ENCODE peak calls at places on chromosomes 13 and 19, in four cellular contexts. B is AG09319, P is body of pancreas, D is testis. G is an unnamed sample.

GRCh38 chr19:8537099-8537498 is 23.1 kb upstream of the ZNF414 start:
- DNase-seq in B (no peak), P (no peak), D (no peak), G (no peak)

GRCh38 chr19:14139944-14140343 is 3.6 kb upstream of the ASF1B start:
- DNase-seq in B (no peak), P (no peak), D (no peak), G (peak; percentile 26)

GRCh38 chr19:23415561-23416191 is 20.4 kb upstream of the ZNF91 start:
- DNase-seq in B (no peak), P (no peak), D (peak; percentile 63), G (peak; percentile 61)

GRCh38 chr19:32238076-32238475 is 107.3 kb upstream of the ZNF507 start:
- DNase-seq in B (no peak), P (no peak), D (no peak), G (no peak)

GRCh38 chr13:96744665-96745331 is 249.5 kb downstream of the OXGR1 start:
- DNase-seq in B (no peak), P (no peak), D (no peak), G (no peak)

GRCh38 chr19:797528-798414 is 519 bp downstream of the PTBP1 start:
- DNase-seq in B (peak; percentile 68), P (peak; percentile 92), D (peak; percentile 83), G (peak; percentile 76)

GRCh38 chr19:38975214-38975860 is at the start of gene FBXO17:
- DNase-seq in B (no peak), P (peak; percentile 48), D (peak; percentile 49), G (peak; percentile 39)

GRCh38 chr13:85650613-85651012 is 148.6 kb downstream of the SLITRK6 start:
- DNase-seq in B (no peak), P (no peak), D (no peak), G (no peak)

GRCh38 chr13:48412881-48413351 is at the start of gene LPAR6:
- DNase-seq in B (no peak), P (no peak), D (no peak), G (no peak)

GRCh38 chr19:9869008-9869617 is 34.0 kb downstream of the PIN1 start:
- DNase-seq in B (no peak), P (no peak), D (no peak), G (no peak)

GRCh38 chr19:38213911-38214625 is 10.0 kb downstream of the DPF1 start:
- DNase-seq in B (no peak), P (no peak), D (no peak), G (no peak)

GRCh38 chr13:49976314-49977258 is 20.3 kb upstream of the TRIM13 start:
- DNase-seq in B (peak; percentile 37), P (peak; percentile 76), D (peak; percentile 87), G (peak; percentile 61)

GRCh38 chr13:113584870-113585671 is 518 bp downstream of the TFDP1 start:
- DNase-seq in B (no peak), P (no peak), D (peak; percentile 22), G (no peak)

GRCh38 chr19:6357995-6358394 is 3.3 kb upstream of the CLPP start:
- DNase-seq in B (no peak), P (no peak), D (no peak), G (no peak)

GRCh38 chr13:111967572-111968201 is 99.3 kb upstream of the SOX1 start:
- DNase-seq in B (no peak), P (no peak), D (peak; percentile 49), G (no peak)

GRCh38 chr13:94959616-94960015 is 247.3 kb upstream of the SOX21 start:
- DNase-seq in B (no peak), P (no peak), D (no peak), G (no peak)

GRCh38 chr13:25037057-25037813 is 58.7 kb upstream of the PABPC3 start:
- DNase-seq in B (peak; percentile 38), P (peak; percentile 46), D (peak; percentile 75), G (peak; percentile 60)

GRCh38 chr19:38039966-38040365 is 133.0 kb downstream of the SIPA1L3 start:
- DNase-seq in B (no peak), P (no peak), D (no peak), G (no peak)

GRCh38 chr19:30631035-30631375 is 258.8 kb downstream of the ZNF536 start:
- DNase-seq in B (no peak), P (no peak), D (no peak), G (no peak)

GRCh38 chr13:46492946-46493345 is 60.0 kb upstream of the LRCH1 start:
- DNase-seq in B (no peak), P (no peak), D (no peak), G (peak; percentile 31)

GRCh38 chr13:110801044-110801443 is 87.5 kb downstream of the ING1 start:
- DNase-seq in B (no peak), P (no peak), D (no peak), G (no peak)

GRCh38 chr13:79508224-79508961 is 27.4 kb downstream of the NDFIP2 start:
- DNase-seq in B (no peak), P (no peak), D (no peak), G (no peak)

GRCh38 chr19:4061683-4062575 is 4.8 kb downstream of the ZBTB7A start:
- DNase-seq in B (no peak), P (peak; percentile 79), D (no peak), G (no peak)

GRCh38 chr19:44753619-44753931 is 5.1 kb downstream of the BCL3 start:
- DNase-seq in B (no peak), P (no peak), D (no peak), G (no peak)

GRCh38 chr19:44754743-44755066 is 6.2 kb downstream of the BCL3 start:
- DNase-seq in B (no peak), P (no peak), D (no peak), G (no peak)

GRCh38 chr19:44753932-44754742 is 5.6 kb downstream of the BCL3 start:
- DNase-seq in B (peak; percentile 67), P (peak; percentile 92), D (peak; percentile 92), G (no peak)

GRCh38 chr19:44752123-44752815 is 3.8 kb downstream of the BCL3 start:
- DNase-seq in B (no peak), P (no peak), D (no peak), G (no peak)

DNA sequence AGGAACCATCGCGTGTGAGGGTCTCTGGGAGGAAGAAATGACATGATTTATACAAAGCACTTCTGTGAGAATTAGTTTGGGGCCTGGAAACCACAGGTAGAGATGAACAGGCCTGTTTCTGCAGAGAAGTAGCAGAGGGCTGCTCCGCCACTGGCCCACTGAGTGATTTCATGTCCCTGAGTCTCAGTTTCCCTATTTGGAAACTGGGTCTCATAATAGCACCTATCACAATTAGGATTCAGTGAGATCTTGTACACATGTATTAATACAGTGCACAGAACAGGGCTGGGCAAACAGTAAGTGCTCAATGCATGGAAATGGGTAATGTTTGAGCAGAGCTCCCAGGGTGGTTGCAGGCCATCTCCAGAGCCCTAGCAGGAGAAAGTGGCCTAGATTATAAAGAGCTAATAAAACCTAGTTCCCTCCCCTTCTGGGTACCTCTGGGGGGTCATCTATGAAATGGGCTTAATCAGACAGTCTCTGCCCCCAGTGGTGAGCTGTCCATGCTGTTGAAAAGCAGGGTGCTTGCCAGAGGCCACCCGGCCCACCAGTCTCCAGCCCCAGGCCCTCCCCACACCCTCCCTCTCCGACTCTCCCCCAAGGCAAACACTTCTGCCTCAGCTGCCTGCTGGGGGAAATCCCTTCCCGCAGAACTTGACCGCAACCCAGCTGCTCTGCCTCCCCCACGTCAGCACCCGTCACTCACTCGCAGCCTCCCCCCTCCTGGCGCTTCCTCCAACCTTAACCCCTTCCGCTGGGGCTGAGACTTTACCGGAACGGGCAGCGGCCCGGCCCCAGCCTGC is 4.5 kb downstream of the BCL3 start:
- DNase-seq in B (peak; percentile 92), P (peak; percentile 90), D (peak; percentile 92), G (no peak)
- TF ChIP-seq CTCF in B (no peak), P (peak; percentile 29), D (no peak), G (peak; percentile 9)

GRCh38 chr19:54462713-54463530 is 656 bp downstream of the LENG9 start:
- DNase-seq in B (no peak), P (peak; percentile 77), D (peak; percentile 63), G (peak; percentile 36)
- TF ChIP-seq CTCF in B (peak; percentile 16), P (peak; percentile 43), D (no peak), G (peak; percentile 27)

DNA sequence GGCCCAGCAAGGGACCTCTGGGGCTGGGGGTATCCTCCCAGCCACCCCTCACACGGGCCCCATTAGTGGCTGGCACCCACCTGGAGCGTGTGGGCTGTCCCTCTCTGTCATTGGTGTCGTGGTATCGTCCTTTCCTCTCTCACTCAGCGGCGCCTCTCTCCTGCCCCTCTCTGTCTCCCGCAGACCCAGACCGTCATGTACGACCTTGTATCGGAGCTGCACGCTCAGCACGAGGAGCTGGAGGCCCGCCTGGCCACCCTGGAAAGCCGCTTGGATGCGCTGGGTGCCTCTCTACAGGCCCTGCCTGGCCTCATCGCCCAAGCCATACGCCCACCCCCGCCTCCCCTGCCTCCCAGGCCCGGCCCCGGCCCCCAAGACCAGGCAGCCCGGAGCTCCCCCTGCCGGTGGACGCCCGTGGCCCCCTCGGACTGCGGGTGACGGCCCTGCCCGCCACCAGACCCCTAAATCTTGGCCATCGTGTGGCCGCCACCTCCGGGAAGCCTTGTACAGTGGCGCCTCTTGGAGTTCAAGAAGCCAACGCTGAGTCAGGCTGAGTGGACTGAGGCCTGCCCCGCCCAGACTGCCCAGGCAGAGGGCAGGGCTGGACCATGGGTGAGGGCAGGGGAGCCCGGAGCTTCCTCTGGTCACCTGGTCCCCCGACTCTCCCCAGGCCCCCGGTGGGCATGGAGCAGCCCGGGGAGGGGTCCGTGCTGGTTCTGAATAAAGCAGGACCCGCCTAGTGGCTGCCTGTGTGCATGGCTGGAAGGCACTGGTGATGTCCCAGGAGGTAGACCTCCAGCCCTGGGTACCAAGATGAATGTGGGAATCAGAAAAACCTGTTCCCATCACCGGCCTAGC is 9.8 kb upstream of the ARRDC2 start:
- DNase-seq in B (no peak), P (no peak), D (no peak), G (no peak)
- TF ChIP-seq CTCF in B (no peak), P (no peak), D (no peak), G (peak; percentile 35)

GRCh38 chr19:49875177-49875576 is 2.0 kb downstream of the AKT1S1 start:
- DNase-seq in B (no peak), P (no peak), D (no peak), G (no peak)

GRCh38 chr19:49877020-49877878 is at the start of the genes AKT1S1 and TBC1D17:
- DNase-seq in B (peak; percentile 100), P (peak; percentile 99), D (peak; percentile 99), G (peak; percentile 94)

GRCh38 chr19:49877879-49878743 is 609 bp downstream of the TBC1D17 start:
- DNase-seq in B (peak; percentile 95), P (peak; percentile 97), D (peak; percentile 99), G (peak; percentile 94)

GRCh38 chr19:49875801-49876421 is 1.2 kb downstream of the AKT1S1 start:
- DNase-seq in B (no peak), P (no peak), D (peak; percentile 71), G (peak; percentile 56)

DNA sequence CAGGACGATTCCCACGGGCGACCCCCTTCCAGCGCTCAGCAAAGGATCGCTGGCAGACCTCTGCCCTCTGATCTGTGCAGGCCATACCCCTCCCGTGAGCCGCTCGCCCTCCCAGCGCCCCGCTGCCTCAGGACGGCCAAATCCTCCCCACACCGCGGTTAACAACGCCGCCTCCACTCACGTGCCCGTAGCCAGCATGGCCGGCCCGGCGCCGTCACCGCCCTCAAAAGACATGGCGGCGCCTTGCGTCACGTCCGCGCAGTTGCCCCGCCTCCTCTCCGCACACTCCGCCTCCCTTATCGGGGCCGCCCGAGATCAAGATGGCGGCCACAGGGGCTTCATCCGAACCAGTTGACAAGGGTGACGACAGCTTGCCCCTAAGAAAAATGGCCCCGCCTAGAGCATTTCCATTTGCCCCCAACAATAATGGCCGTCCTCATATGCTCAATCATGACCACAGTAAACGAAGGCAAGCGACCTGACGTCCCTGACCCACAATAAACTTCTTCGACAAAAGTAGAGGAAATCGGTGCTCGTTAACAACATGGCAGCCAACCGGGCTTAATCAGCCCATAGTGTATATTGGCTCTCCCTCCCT is 634 bp downstream of the AKT1S1 start:
- DNase-seq in B (peak; percentile 99), P (peak; percentile 98), D (peak; percentile 98), G (peak; percentile 92)
- TF ChIP-seq CTCF in B (no peak), P (no peak), D (no peak), G (no peak)